ENCODE peak calls at places on chromosomes 2 and 18, in six cellular contexts. One of them, this sample, is unnamed.
A peak's percentile ranks its signal among the peaks of the same experiment; 100 is the strongest.

GRCh38 chr2:234252766-234253165 is 202.3 kb downstream of the SPP2 start:
- DNase-seq in CD4-positive, alpha-beta T cell: no peak
- DNase-seq in thyroid gland: no peak
- DNase-seq in tibial artery: no peak
- DNase-seq in AG09319: no peak
- DNase-seq in choroid plexus epithelial cell: no peak
- DNase-seq in this sample: no peak

GRCh38 chr18:11946756-11947155 is 34.6 kb upstream of the IMPA2 start:
- DNase-seq in AG09319: no peak
- DNase-seq in tibial artery: peak; percentile 67
- DNase-seq in choroid plexus epithelial cell: peak; percentile 79
- DNase-seq in CD4-positive, alpha-beta T cell: no peak
- DNase-seq in thyroid gland: peak; percentile 13
- DNase-seq in this sample: no peak

GRCh38 chr2:120862254-120863172 is 126.8 kb downstream of the GLI2 start:
- DNase-seq in AG09319: no peak
- DNase-seq in CD4-positive, alpha-beta T cell: no peak
- DNase-seq in thyroid gland: no peak
- DNase-seq in choroid plexus epithelial cell: no peak
- DNase-seq in tibial artery: peak; percentile 60
- DNase-seq in this sample: no peak

GRCh38 chr18:50803579-50803978 is 16.2 kb downstream of the MRO start:
- DNase-seq in thyroid gland: no peak
- DNase-seq in tibial artery: no peak
- DNase-seq in choroid plexus epithelial cell: no peak
- DNase-seq in AG09319: no peak
- DNase-seq in CD4-positive, alpha-beta T cell: no peak
- DNase-seq in this sample: no peak

GRCh38 chr2:177604291-177605065 is 211.9 kb downstream of the AGPS start:
- DNase-seq in tibial artery: no peak
- DNase-seq in CD4-positive, alpha-beta T cell: no peak
- DNase-seq in AG09319: peak; percentile 61
- DNase-seq in thyroid gland: no peak
- DNase-seq in choroid plexus epithelial cell: peak; percentile 84
- DNase-seq in this sample: peak; percentile 64

GRCh38 chr2:164802095-164802744 is 39.4 kb downstream of the COBLL1 start:
- DNase-seq in CD4-positive, alpha-beta T cell: no peak
- DNase-seq in choroid plexus epithelial cell: no peak
- DNase-seq in thyroid gland: no peak
- DNase-seq in tibial artery: no peak
- DNase-seq in AG09319: no peak
- DNase-seq in this sample: no peak

GRCh38 chr2:236968101-236968886 is 117.4 kb upstream of the COPS8 start:
- DNase-seq in AG09319: no peak
- DNase-seq in CD4-positive, alpha-beta T cell: peak; percentile 50
- DNase-seq in thyroid gland: no peak
- DNase-seq in tibial artery: peak; percentile 53
- DNase-seq in choroid plexus epithelial cell: no peak
- DNase-seq in this sample: no peak

GRCh38 chr18:77733292-77733903 is 483.8 kb downstream of the GALR1 start:
- DNase-seq in tibial artery: no peak
- DNase-seq in choroid plexus epithelial cell: no peak
- DNase-seq in CD4-positive, alpha-beta T cell: no peak
- DNase-seq in AG09319: no peak
- DNase-seq in thyroid gland: no peak
- DNase-seq in this sample: no peak

GRCh38 chr2:128172191-128172590 is 81.2 kb downstream of the UGGT1 start:
- DNase-seq in AG09319: no peak
- DNase-seq in tibial artery: no peak
- DNase-seq in CD4-positive, alpha-beta T cell: no peak
- DNase-seq in choroid plexus epithelial cell: peak; percentile 21
- DNase-seq in thyroid gland: no peak
- DNase-seq in this sample: no peak

GRCh38 chr2:207107120-207107519 is 58.6 kb downstream of the KLF7 start:
- DNase-seq in CD4-positive, alpha-beta T cell: no peak
- DNase-seq in choroid plexus epithelial cell: no peak
- DNase-seq in thyroid gland: no peak
- DNase-seq in AG09319: no peak
- DNase-seq in tibial artery: no peak
- DNase-seq in this sample: no peak

GRCh38 chr2:104118889-104119288 is 735.0 kb upstream of the POU3F3 start:
- DNase-seq in tibial artery: no peak
- DNase-seq in thyroid gland: no peak
- DNase-seq in CD4-positive, alpha-beta T cell: no peak
- DNase-seq in AG09319: no peak
- DNase-seq in choroid plexus epithelial cell: no peak
- DNase-seq in this sample: no peak

DNA sequence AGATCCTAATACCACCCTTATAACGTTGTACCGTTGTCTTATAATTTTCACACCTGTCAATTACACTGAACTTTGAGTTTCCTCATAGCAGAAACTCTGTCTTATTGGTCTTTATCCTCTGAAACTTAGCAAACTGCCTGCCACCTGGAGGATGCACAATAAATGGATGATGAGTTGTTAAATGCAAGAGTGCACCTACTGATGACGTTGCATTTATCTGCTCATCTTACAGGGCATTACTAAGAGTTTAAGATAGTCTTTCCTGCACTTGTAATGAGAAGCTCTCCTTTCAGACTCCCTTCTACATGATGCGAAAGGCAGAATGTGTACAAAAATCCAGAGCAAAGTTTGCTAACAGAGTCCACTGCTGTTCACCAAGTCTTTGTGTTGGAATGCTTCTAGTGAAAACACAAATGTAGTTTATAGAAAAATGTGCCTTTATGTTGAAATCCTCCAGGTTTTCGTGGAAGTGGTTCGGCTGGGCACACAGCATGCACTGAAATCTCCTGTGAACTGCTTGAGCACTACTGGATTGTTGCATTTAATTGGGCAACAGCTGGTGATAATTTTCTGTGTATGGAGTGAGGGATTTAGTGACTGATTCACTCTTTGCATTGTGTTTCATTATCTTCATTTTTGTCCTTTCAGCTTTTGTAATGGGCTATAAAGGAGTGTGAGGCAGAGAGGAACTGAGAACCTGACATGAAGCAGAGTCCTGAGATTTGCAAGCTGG is 665.8 kb upstream of the ID2 start:
- DNase-seq in CD4-positive, alpha-beta T cell: no peak
- DNase-seq in thyroid gland: no peak
- DNase-seq in choroid plexus epithelial cell: no peak
- DNase-seq in tibial artery: no peak
- DNase-seq in AG09319: no peak
- DNase-seq in this sample: no peak
- TF ChIP-seq CTCF in CD4-positive, alpha-beta T cell: no peak
- TF ChIP-seq CTCF in thyroid gland: no peak
- TF ChIP-seq CTCF in choroid plexus epithelial cell: no peak
- TF ChIP-seq CTCF in tibial artery: no peak
- TF ChIP-seq CTCF in AG09319: no peak
- TF ChIP-seq CTCF in this sample: no peak

GRCh38 chr2:218956039-218956438 is 3.4 kb upstream of the CDK5R2 start:
- DNase-seq in CD4-positive, alpha-beta T cell: no peak
- DNase-seq in AG09319: no peak
- DNase-seq in tibial artery: no peak
- DNase-seq in choroid plexus epithelial cell: no peak
- DNase-seq in thyroid gland: no peak
- DNase-seq in this sample: no peak

GRCh38 chr2:218952160-218952559 is 7.3 kb upstream of the CDK5R2 start:
- DNase-seq in choroid plexus epithelial cell: no peak
- DNase-seq in thyroid gland: no peak
- DNase-seq in tibial artery: no peak
- DNase-seq in CD4-positive, alpha-beta T cell: no peak
- DNase-seq in AG09319: no peak
- DNase-seq in this sample: no peak

GRCh38 chr2:218957685-218958084 is 1.8 kb upstream of the CDK5R2 start:
- DNase-seq in choroid plexus epithelial cell: no peak
- DNase-seq in AG09319: no peak
- DNase-seq in CD4-positive, alpha-beta T cell: no peak
- DNase-seq in thyroid gland: no peak
- DNase-seq in tibial artery: no peak
- DNase-seq in this sample: no peak

GRCh38 chr2:218954541-218955300 is 4.7 kb upstream of the CDK5R2 start:
- DNase-seq in tibial artery: no peak
- DNase-seq in AG09319: no peak
- DNase-seq in thyroid gland: no peak
- DNase-seq in choroid plexus epithelial cell: no peak
- DNase-seq in CD4-positive, alpha-beta T cell: no peak
- DNase-seq in this sample: no peak

GRCh38 chr2:218953366-218953954 is 6.0 kb upstream of the CDK5R2 start:
- DNase-seq in thyroid gland: no peak
- DNase-seq in AG09319: no peak
- DNase-seq in CD4-positive, alpha-beta T cell: no peak
- DNase-seq in tibial artery: no peak
- DNase-seq in choroid plexus epithelial cell: no peak
- DNase-seq in this sample: no peak
- TF ChIP-seq CTCF in thyroid gland: no peak
- TF ChIP-seq CTCF in AG09319: no peak
- TF ChIP-seq CTCF in CD4-positive, alpha-beta T cell: no peak
- TF ChIP-seq CTCF in tibial artery: no peak
- TF ChIP-seq CTCF in choroid plexus epithelial cell: peak; percentile 9
- TF ChIP-seq CTCF in this sample: no peak

DNA sequence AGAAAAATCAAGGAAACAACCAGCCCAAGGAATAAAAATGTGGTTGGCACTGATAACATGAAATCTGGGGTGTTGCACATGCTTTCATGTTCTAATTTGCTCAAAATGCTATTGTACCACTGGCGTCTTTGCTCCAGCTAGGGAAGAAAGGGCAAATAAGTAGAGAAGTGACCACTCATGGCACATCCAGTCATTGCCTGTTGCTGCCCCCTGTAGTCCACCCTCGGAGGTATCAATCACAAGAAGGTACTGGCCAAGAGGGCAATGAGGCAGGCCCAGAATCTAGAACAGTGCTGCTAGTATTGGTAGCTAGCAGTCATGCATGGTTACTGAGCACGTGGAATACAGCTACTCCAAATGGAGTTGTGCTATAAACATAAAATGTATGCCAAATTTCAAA is 213.4 kb downstream of the CDCA7 start:
- DNase-seq in tibial artery: no peak
- DNase-seq in AG09319: no peak
- DNase-seq in thyroid gland: peak; percentile 15
- DNase-seq in choroid plexus epithelial cell: peak; percentile 30
- DNase-seq in CD4-positive, alpha-beta T cell: no peak
- DNase-seq in this sample: no peak
- TF ChIP-seq CTCF in tibial artery: no peak
- TF ChIP-seq CTCF in AG09319: peak; percentile 33
- TF ChIP-seq CTCF in thyroid gland: no peak
- TF ChIP-seq CTCF in choroid plexus epithelial cell: peak; percentile 49
- TF ChIP-seq CTCF in CD4-positive, alpha-beta T cell: no peak
- TF ChIP-seq CTCF in this sample: no peak

GRCh38 chr2:180246281-180246680 is 239.2 kb upstream of the CWC22 start:
- DNase-seq in CD4-positive, alpha-beta T cell: no peak
- DNase-seq in choroid plexus epithelial cell: no peak
- DNase-seq in tibial artery: no peak
- DNase-seq in AG09319: no peak
- DNase-seq in thyroid gland: no peak
- DNase-seq in this sample: no peak
- TF ChIP-seq CTCF in CD4-positive, alpha-beta T cell: no peak
- TF ChIP-seq CTCF in choroid plexus epithelial cell: no peak
- TF ChIP-seq CTCF in tibial artery: no peak
- TF ChIP-seq CTCF in AG09319: no peak
- TF ChIP-seq CTCF in thyroid gland: no peak
- TF ChIP-seq CTCF in this sample: no peak

DNA sequence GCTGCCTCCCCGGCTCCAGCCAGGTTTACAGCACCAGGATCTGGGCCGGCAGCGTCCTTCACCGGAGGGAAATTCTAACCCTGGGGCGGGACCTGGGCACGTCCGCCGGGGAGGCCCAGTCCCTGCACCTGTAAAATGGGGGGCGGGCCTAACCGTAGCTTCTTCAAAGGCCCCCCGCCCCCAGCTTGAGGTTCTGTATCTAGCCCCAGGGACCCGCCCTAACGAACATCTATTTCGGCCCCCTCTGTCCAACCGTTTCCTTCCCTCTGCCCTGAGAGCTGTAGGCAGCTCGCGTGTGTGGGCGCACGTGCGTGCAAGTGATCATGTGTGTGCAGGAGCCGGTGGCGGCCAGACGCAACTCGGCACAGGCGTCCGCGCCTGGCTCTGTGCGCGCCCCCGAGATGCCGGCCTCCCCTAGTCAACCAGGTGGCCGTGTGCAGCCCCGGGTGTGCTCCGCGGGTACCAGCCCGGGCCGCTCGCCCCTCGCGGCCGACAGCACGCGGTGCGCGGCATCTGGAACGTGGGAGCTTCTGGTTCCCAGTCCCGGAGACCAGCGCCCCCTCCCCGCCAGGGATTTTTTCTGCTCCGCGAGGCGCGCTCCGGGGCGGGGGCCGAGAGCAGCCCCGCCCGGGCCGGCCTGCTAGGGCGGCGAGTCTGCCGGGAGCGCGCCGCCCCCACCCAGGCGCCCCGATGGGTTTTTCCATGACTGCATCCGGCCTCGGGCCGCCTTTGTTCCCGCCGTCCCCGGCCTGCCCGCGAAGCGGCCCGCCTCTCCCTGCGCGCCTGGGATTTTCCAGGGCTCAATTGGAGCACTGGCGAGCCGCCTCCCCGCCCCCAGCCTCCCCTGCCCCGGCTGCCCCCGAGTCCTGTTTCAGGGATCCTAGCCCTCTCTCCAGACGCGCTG is 21.2 kb downstream of the TEX44 start:
- DNase-seq in thyroid gland: peak; percentile 90
- DNase-seq in tibial artery: peak; percentile 95
- DNase-seq in choroid plexus epithelial cell: peak; percentile 71
- DNase-seq in CD4-positive, alpha-beta T cell: peak; percentile 37
- DNase-seq in AG09319: no peak
- DNase-seq in this sample: peak; percentile 77
- TF ChIP-seq CTCF in thyroid gland: peak; percentile 26
- TF ChIP-seq CTCF in tibial artery: peak; percentile 23
- TF ChIP-seq CTCF in choroid plexus epithelial cell: no peak
- TF ChIP-seq CTCF in CD4-positive, alpha-beta T cell: no peak
- TF ChIP-seq CTCF in AG09319: no peak
- TF ChIP-seq CTCF in this sample: peak; percentile 79

DNA sequence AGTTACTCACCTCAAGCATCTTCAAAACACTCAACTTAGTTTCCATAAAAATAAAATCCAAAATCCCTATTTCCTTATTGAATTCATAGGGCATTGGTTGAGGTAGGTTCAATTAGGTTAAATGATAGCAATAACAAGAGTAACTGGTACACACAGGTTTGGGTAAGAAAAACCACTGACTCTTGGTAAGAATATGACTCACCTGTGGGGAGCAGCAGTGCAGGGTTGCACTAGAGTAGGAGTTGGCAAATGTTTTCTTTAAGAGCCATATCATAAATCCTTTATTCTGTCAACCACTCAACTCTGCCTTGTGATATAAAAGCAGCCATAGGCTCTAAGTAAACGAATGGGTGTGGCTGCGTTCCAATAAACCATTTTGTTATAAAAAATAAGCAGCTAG is 71.4 kb upstream of the CDH20 start:
- DNase-seq in CD4-positive, alpha-beta T cell: no peak
- DNase-seq in AG09319: no peak
- DNase-seq in choroid plexus epithelial cell: no peak
- DNase-seq in tibial artery: no peak
- DNase-seq in thyroid gland: no peak
- DNase-seq in this sample: no peak
- TF ChIP-seq CTCF in CD4-positive, alpha-beta T cell: no peak
- TF ChIP-seq CTCF in AG09319: no peak
- TF ChIP-seq CTCF in choroid plexus epithelial cell: no peak
- TF ChIP-seq CTCF in tibial artery: no peak
- TF ChIP-seq CTCF in thyroid gland: no peak
- TF ChIP-seq CTCF in this sample: no peak

This sample was measured in tibial nerve.